ENCODE peak calls at places on chromosomes 11 and 22, in seven cellular contexts. V is EL, D is heart right ventricle, E is RCC 7860, G is fibroblast of the conjunctiva, U is NCI-H2081, I is sciatic nerve. L is an unnamed sample.

GRCh38 chr11:120974466-120974865 is 49.4 kb upstream of the TBCEL start:
- DNase-seq in U (no peak), D (no peak), I (no peak), E (no peak), G (no peak), V (no peak), L (no peak)

GRCh38 chr11:30583505-30584280 is 2.5 kb downstream of the MPPED2 start:
- DNase-seq in G (no peak), U (no peak), I (peak; percentile 55), V (no peak), E (no peak), D (peak; percentile 12), L (peak; percentile 4)

GRCh38 chr11:127994736-127995135 is 592.6 kb downstream of the ETS1 start:
- DNase-seq in E (peak; percentile 34), I (no peak), U (no peak), V (peak; percentile 74), D (no peak), G (no peak), L (no peak)

GRCh38 chr11:56172256-56172835 is 4.1 kb upstream of the OR5J2 start:
- DNase-seq in D (no peak), U (no peak), I (no peak), V (no peak), E (no peak), G (no peak), L (no peak)

GRCh38 chr11:118304809-118305248 is 299 bp downstream of the CD3E start:
- DNase-seq in G (no peak), I (no peak), U (no peak), V (no peak), E (no peak), D (no peak), L (no peak)

GRCh38 chr11:62708423-62709261 is 1.2 kb downstream of the GNG3 start:
- DNase-seq in V (no peak), G (no peak), U (peak; percentile 25), E (no peak), I (no peak), D (no peak), L (peak; percentile 69)

GRCh38 chr11:12655842-12656241 is 18.4 kb upstream of the TEAD1 start:
- DNase-seq in G (no peak), E (no peak), V (no peak), I (no peak), U (no peak), D (no peak), L (no peak)

GRCh38 chr11:121460941-121461514 is 8.3 kb upstream of the SORL1-AS1 start:
- DNase-seq in V (no peak), E (no peak), G (no peak), D (no peak), I (no peak), U (no peak), L (no peak)

GRCh38 chr11:93689166-93689734 is 27.8 kb downstream of the CEP295 start:
- DNase-seq in I (no peak), E (no peak), V (no peak), D (no peak), G (no peak), U (no peak), L (no peak)

GRCh38 chr11:117488996-117489952 is 161.6 kb downstream of the CEP164 start:
- DNase-seq in U (no peak), I (no peak), V (no peak), E (no peak), G (no peak), D (no peak), L (no peak)

GRCh38 chr11:117345039-117345438 is 17.4 kb downstream of the CEP164 start:
- DNase-seq in E (no peak), U (no peak), I (no peak), V (peak; percentile 38), D (no peak), G (no peak), L (no peak)

GRCh38 chr11:26976389-26976788 is 17.5 kb upstream of the FIBIN start:
- DNase-seq in D (no peak), G (no peak), I (no peak), V (peak; percentile 85), E (no peak), U (no peak), L (no peak)

GRCh38 chr11:118691926-118692830 is 12.7 kb upstream of the TREH start:
- DNase-seq in I (no peak), G (no peak), U (no peak), E (peak; percentile 22), D (no peak), V (peak; percentile 76), L (peak; percentile 16)

GRCh38 chr11:1564535-1565172 is 7.4 kb downstream of the DUSP8 start:
- DNase-seq in U (no peak), D (peak; percentile 69), G (peak; percentile 71), I (peak; percentile 78), E (peak; percentile 67), V (peak; percentile 98), L (peak; percentile 75)

GRCh38 chr22:50123119-50123518 is 33.3 kb downstream of the MOV10L1 start:
- DNase-seq in G (no peak), E (no peak), U (no peak), V (no peak), D (no peak), I (no peak), L (no peak)

GRCh38 chr11:27995082-27995481 is 112.9 kb downstream of the KIF18A start:
- DNase-seq in U (no peak), V (peak; percentile 48), I (no peak), D (no peak), G (no peak), E (no peak), L (no peak)

GRCh38 chr11:94117871-94118270 is 10.8 kb upstream of the PANX1 start:
- DNase-seq in E (no peak), U (no peak), G (no peak), D (no peak), I (no peak), V (peak; percentile 68), L (no peak)

GRCh38 chr22:45880732-45881523 is 96.0 kb downstream of the WNT7B start:
- DNase-seq in E (no peak), G (no peak), U (no peak), D (no peak), V (no peak), I (peak; percentile 51), L (no peak)

GRCh38 chr22:38871360-38872171 is 450 bp downstream of the CBX6 start:
- DNase-seq in I (peak; percentile 65), U (no peak), D (no peak), V (peak; percentile 30), E (no peak), G (no peak), L (peak; percentile 33)

GRCh38 chr11:120231963-120232362 is 8.0 kb upstream of the POU2F3 start:
- DNase-seq in G (no peak), V (no peak), D (no peak), E (no peak), I (no peak), U (no peak), L (no peak)

GRCh38 chr22:42152661-42153270 is 22.2 kb upstream of the CYP2D6 start:
- DNase-seq in E (no peak), I (no peak), V (no peak), U (no peak), G (no peak), D (no peak), L (no peak)